ENCODE peak calls at places on chromosomes 12 and 14, in ten cellular contexts. One of them, this sample, is unnamed.

GRCh38 chr12:75812341-75813018 is 219.1 kb downstream of the PHLDA1 start:
- DNase-seq in IMR-90: peak
- DNase-seq in left ventricle myocardium inferior: no peak
- DNase-seq in SW 1271: no peak
- DNase-seq in uterus: peak
- DNase-seq in NCI-H1048: no peak
- DNase-seq in DMS53: peak
- DNase-seq in neural crest cell: no peak
- DNase-seq in activated naive CD4-positive, alpha-beta T cell: no peak
- DNase-seq in non-pigmented ciliary epithelial cell: no peak
- DNase-seq in this sample: no peak

GRCh38 chr12:25959069-25959961 is 833 bp downstream of the RASSF8 start:
- DNase-seq in IMR-90: peak
- DNase-seq in left ventricle myocardium inferior: peak
- DNase-seq in SW 1271: no peak
- DNase-seq in uterus: peak
- DNase-seq in NCI-H1048: no peak
- DNase-seq in DMS53: peak
- DNase-seq in neural crest cell: peak
- DNase-seq in activated naive CD4-positive, alpha-beta T cell: no peak
- DNase-seq in non-pigmented ciliary epithelial cell: peak
- DNase-seq in this sample: no peak

GRCh38 chr14:64292197-64292596 is 2.0 kb downstream of the ESR2 start:
- DNase-seq in IMR-90: no peak
- DNase-seq in left ventricle myocardium inferior: no peak
- DNase-seq in SW 1271: no peak
- DNase-seq in uterus: no peak
- DNase-seq in NCI-H1048: no peak
- DNase-seq in DMS53: no peak
- DNase-seq in neural crest cell: no peak
- DNase-seq in activated naive CD4-positive, alpha-beta T cell: no peak
- DNase-seq in non-pigmented ciliary epithelial cell: no peak
- DNase-seq in this sample: no peak

GRCh38 chr12:7498832-7499231 is 4.7 kb downstream of the CD163 start:
- DNase-seq in IMR-90: peak
- DNase-seq in left ventricle myocardium inferior: no peak
- DNase-seq in SW 1271: peak
- DNase-seq in uterus: no peak
- DNase-seq in NCI-H1048: no peak
- DNase-seq in DMS53: peak
- DNase-seq in neural crest cell: no peak
- DNase-seq in activated naive CD4-positive, alpha-beta T cell: no peak
- DNase-seq in non-pigmented ciliary epithelial cell: peak
- DNase-seq in this sample: no peak

GRCh38 chr12:6914246-6914947 is at the start of gene ENO2:
- DNase-seq in IMR-90: peak
- DNase-seq in left ventricle myocardium inferior: peak
- DNase-seq in SW 1271: no peak
- DNase-seq in uterus: peak
- DNase-seq in NCI-H1048: no peak
- DNase-seq in DMS53: peak
- DNase-seq in neural crest cell: no peak
- DNase-seq in activated naive CD4-positive, alpha-beta T cell: peak
- DNase-seq in non-pigmented ciliary epithelial cell: no peak
- DNase-seq in this sample: peak

GRCh38 chr14:33957299-33957698 is 6.4 kb upstream of the EGLN3 start:
- DNase-seq in IMR-90: no peak
- DNase-seq in left ventricle myocardium inferior: no peak
- DNase-seq in SW 1271: no peak
- DNase-seq in uterus: no peak
- DNase-seq in NCI-H1048: no peak
- DNase-seq in DMS53: no peak
- DNase-seq in neural crest cell: no peak
- DNase-seq in activated naive CD4-positive, alpha-beta T cell: no peak
- DNase-seq in non-pigmented ciliary epithelial cell: no peak
- DNase-seq in this sample: no peak

GRCh38 chr14:64806862-64807495 is 72.7 kb downstream of the SPTB start:
- DNase-seq in IMR-90: no peak
- DNase-seq in left ventricle myocardium inferior: no peak
- DNase-seq in SW 1271: no peak
- DNase-seq in uterus: no peak
- DNase-seq in NCI-H1048: no peak
- DNase-seq in DMS53: peak
- DNase-seq in neural crest cell: no peak
- DNase-seq in activated naive CD4-positive, alpha-beta T cell: no peak
- DNase-seq in non-pigmented ciliary epithelial cell: no peak
- DNase-seq in this sample: no peak

GRCh38 chr14:85531141-85531593 is 1.2 kb downstream of the FLRT2 start:
- DNase-seq in IMR-90: peak
- DNase-seq in left ventricle myocardium inferior: peak
- DNase-seq in SW 1271: no peak
- DNase-seq in uterus: peak
- DNase-seq in NCI-H1048: no peak
- DNase-seq in DMS53: peak
- DNase-seq in neural crest cell: peak
- DNase-seq in activated naive CD4-positive, alpha-beta T cell: no peak
- DNase-seq in non-pigmented ciliary epithelial cell: no peak
- DNase-seq in this sample: no peak

GRCh38 chr12:65668981-65669695 is 155.1 kb upstream of the HMGA2 start:
- DNase-seq in IMR-90: peak
- DNase-seq in left ventricle myocardium inferior: no peak
- DNase-seq in SW 1271: no peak
- DNase-seq in uterus: no peak
- DNase-seq in NCI-H1048: no peak
- DNase-seq in DMS53: no peak
- DNase-seq in neural crest cell: no peak
- DNase-seq in activated naive CD4-positive, alpha-beta T cell: no peak
- DNase-seq in non-pigmented ciliary epithelial cell: no peak
- DNase-seq in this sample: no peak

GRCh38 chr12:11693068-11693467 is 43.6 kb downstream of the ETV6 start:
- DNase-seq in IMR-90: no peak
- DNase-seq in left ventricle myocardium inferior: no peak
- DNase-seq in SW 1271: no peak
- DNase-seq in uterus: no peak
- DNase-seq in NCI-H1048: no peak
- DNase-seq in DMS53: no peak
- DNase-seq in neural crest cell: no peak
- DNase-seq in activated naive CD4-positive, alpha-beta T cell: no peak
- DNase-seq in non-pigmented ciliary epithelial cell: no peak
- DNase-seq in this sample: no peak

GRCh38 chr12:29566441-29566840 is 69.0 kb upstream of the OVCH1 start:
- DNase-seq in IMR-90: peak
- DNase-seq in left ventricle myocardium inferior: no peak
- DNase-seq in SW 1271: no peak
- DNase-seq in uterus: no peak
- DNase-seq in NCI-H1048: no peak
- DNase-seq in DMS53: peak
- DNase-seq in neural crest cell: no peak
- DNase-seq in activated naive CD4-positive, alpha-beta T cell: no peak
- DNase-seq in non-pigmented ciliary epithelial cell: peak
- DNase-seq in this sample: no peak

GRCh38 chr12:115710104-115710564 is 567.4 kb downstream of the MED13L start:
- DNase-seq in IMR-90: peak
- DNase-seq in left ventricle myocardium inferior: peak
- DNase-seq in SW 1271: no peak
- DNase-seq in uterus: peak
- DNase-seq in NCI-H1048: no peak
- DNase-seq in DMS53: peak
- DNase-seq in neural crest cell: no peak
- DNase-seq in activated naive CD4-positive, alpha-beta T cell: no peak
- DNase-seq in non-pigmented ciliary epithelial cell: peak
- DNase-seq in this sample: no peak

GRCh38 chr12:27434673-27435565 is 11.6 kb upstream of the SMCO2 start:
- DNase-seq in IMR-90: no peak
- DNase-seq in left ventricle myocardium inferior: no peak
- DNase-seq in SW 1271: no peak
- DNase-seq in uterus: no peak
- DNase-seq in NCI-H1048: no peak
- DNase-seq in DMS53: peak
- DNase-seq in neural crest cell: peak
- DNase-seq in activated naive CD4-positive, alpha-beta T cell: peak
- DNase-seq in non-pigmented ciliary epithelial cell: no peak
- DNase-seq in this sample: no peak

GRCh38 chr14:31261859-31262739 is 54.5 kb upstream of the HECTD1 start:
- DNase-seq in IMR-90: peak
- DNase-seq in left ventricle myocardium inferior: no peak
- DNase-seq in SW 1271: no peak
- DNase-seq in uterus: peak
- DNase-seq in NCI-H1048: peak
- DNase-seq in DMS53: peak
- DNase-seq in neural crest cell: no peak
- DNase-seq in activated naive CD4-positive, alpha-beta T cell: no peak
- DNase-seq in non-pigmented ciliary epithelial cell: no peak
- DNase-seq in this sample: no peak

GRCh38 chr12:9669534-9669933 is at the start of gene CLEC2D:
- DNase-seq in IMR-90: no peak
- DNase-seq in left ventricle myocardium inferior: no peak
- DNase-seq in SW 1271: no peak
- DNase-seq in uterus: no peak
- DNase-seq in NCI-H1048: no peak
- DNase-seq in DMS53: no peak
- DNase-seq in neural crest cell: no peak
- DNase-seq in activated naive CD4-positive, alpha-beta T cell: no peak
- DNase-seq in non-pigmented ciliary epithelial cell: no peak
- DNase-seq in this sample: no peak

GRCh38 chr14:95683793-95684192 is 2.4 kb upstream of the TCL1B start:
- DNase-seq in IMR-90: no peak
- DNase-seq in left ventricle myocardium inferior: no peak
- DNase-seq in SW 1271: no peak
- DNase-seq in uterus: no peak
- DNase-seq in NCI-H1048: no peak
- DNase-seq in DMS53: peak
- DNase-seq in neural crest cell: no peak
- DNase-seq in activated naive CD4-positive, alpha-beta T cell: no peak
- DNase-seq in non-pigmented ciliary epithelial cell: no peak
- DNase-seq in this sample: no peak

GRCh38 chr14:69008411-69008810 is 29.3 kb upstream of the ACTN1 start:
- DNase-seq in IMR-90: peak
- DNase-seq in left ventricle myocardium inferior: no peak
- DNase-seq in SW 1271: no peak
- DNase-seq in uterus: no peak
- DNase-seq in NCI-H1048: no peak
- DNase-seq in DMS53: no peak
- DNase-seq in neural crest cell: no peak
- DNase-seq in activated naive CD4-positive, alpha-beta T cell: no peak
- DNase-seq in non-pigmented ciliary epithelial cell: peak
- DNase-seq in this sample: no peak

GRCh38 chr12:120639771-120640721 is at the start of gene CABP1:
- DNase-seq in IMR-90: no peak
- DNase-seq in left ventricle myocardium inferior: no peak
- DNase-seq in SW 1271: no peak
- DNase-seq in uterus: no peak
- DNase-seq in NCI-H1048: no peak
- DNase-seq in DMS53: peak
- DNase-seq in neural crest cell: peak
- DNase-seq in activated naive CD4-positive, alpha-beta T cell: peak
- DNase-seq in non-pigmented ciliary epithelial cell: no peak
- DNase-seq in this sample: peak

GRCh38 chr14:67984274-67984673 is 164.7 kb downstream of the RAD51B start:
- DNase-seq in IMR-90: no peak
- DNase-seq in left ventricle myocardium inferior: no peak
- DNase-seq in SW 1271: no peak
- DNase-seq in uterus: no peak
- DNase-seq in NCI-H1048: no peak
- DNase-seq in DMS53: no peak
- DNase-seq in neural crest cell: no peak
- DNase-seq in activated naive CD4-positive, alpha-beta T cell: no peak
- DNase-seq in non-pigmented ciliary epithelial cell: no peak
- DNase-seq in this sample: no peak

GRCh38 chr14:82313889-82314288 is 780.2 kb upstream of the SEL1L start:
- DNase-seq in IMR-90: no peak
- DNase-seq in left ventricle myocardium inferior: no peak
- DNase-seq in SW 1271: no peak
- DNase-seq in uterus: no peak
- DNase-seq in NCI-H1048: no peak
- DNase-seq in DMS53: peak
- DNase-seq in neural crest cell: no peak
- DNase-seq in activated naive CD4-positive, alpha-beta T cell: no peak
- DNase-seq in non-pigmented ciliary epithelial cell: no peak
- DNase-seq in this sample: no peak

GRCh38 chr14:92930737-92931602 is 8.0 kb downstream of the CHGA start:
- DNase-seq in IMR-90: no peak
- DNase-seq in left ventricle myocardium inferior: no peak
- DNase-seq in SW 1271: no peak
- DNase-seq in uterus: no peak
- DNase-seq in NCI-H1048: no peak
- DNase-seq in DMS53: no peak
- DNase-seq in neural crest cell: no peak
- DNase-seq in activated naive CD4-positive, alpha-beta T cell: no peak
- DNase-seq in non-pigmented ciliary epithelial cell: no peak
- DNase-seq in this sample: no peak

GRCh38 chr12:93001407-93001806 is 72.3 kb upstream of the EEA1 start:
- DNase-seq in IMR-90: no peak
- DNase-seq in left ventricle myocardium inferior: no peak
- DNase-seq in SW 1271: no peak
- DNase-seq in uterus: no peak
- DNase-seq in NCI-H1048: no peak
- DNase-seq in DMS53: no peak
- DNase-seq in neural crest cell: no peak
- DNase-seq in activated naive CD4-positive, alpha-beta T cell: no peak
- DNase-seq in non-pigmented ciliary epithelial cell: no peak
- DNase-seq in this sample: no peak

GRCh38 chr12:126093911-126094310 is 1028.7 kb downstream of the AACS start:
- DNase-seq in IMR-90: no peak
- DNase-seq in left ventricle myocardium inferior: no peak
- DNase-seq in SW 1271: no peak
- DNase-seq in uterus: no peak
- DNase-seq in NCI-H1048: no peak
- DNase-seq in DMS53: peak
- DNase-seq in neural crest cell: peak
- DNase-seq in activated naive CD4-positive, alpha-beta T cell: no peak
- DNase-seq in non-pigmented ciliary epithelial cell: peak
- DNase-seq in this sample: no peak

GRCh38 chr12:4030938-4031702 is 157.9 kb upstream of the PARP11 start:
- DNase-seq in IMR-90: peak
- DNase-seq in left ventricle myocardium inferior: peak
- DNase-seq in SW 1271: peak
- DNase-seq in uterus: peak
- DNase-seq in NCI-H1048: peak
- DNase-seq in DMS53: peak
- DNase-seq in neural crest cell: peak
- DNase-seq in activated naive CD4-positive, alpha-beta T cell: peak
- DNase-seq in non-pigmented ciliary epithelial cell: peak
- DNase-seq in this sample: peak

GRCh38 chr12:90211017-90211416 is 502.4 kb upstream of the ATP2B1 start:
- DNase-seq in IMR-90: peak
- DNase-seq in left ventricle myocardium inferior: no peak
- DNase-seq in SW 1271: no peak
- DNase-seq in uterus: no peak
- DNase-seq in NCI-H1048: no peak
- DNase-seq in DMS53: peak
- DNase-seq in neural crest cell: no peak
- DNase-seq in activated naive CD4-positive, alpha-beta T cell: no peak
- DNase-seq in non-pigmented ciliary epithelial cell: peak
- DNase-seq in this sample: no peak

GRCh38 chr14:91985008-91985407 is 37.5 kb upstream of the FBLN5 start:
- DNase-seq in IMR-90: peak
- DNase-seq in left ventricle myocardium inferior: no peak
- DNase-seq in SW 1271: no peak
- DNase-seq in uterus: no peak
- DNase-seq in NCI-H1048: no peak
- DNase-seq in DMS53: no peak
- DNase-seq in neural crest cell: no peak
- DNase-seq in activated naive CD4-positive, alpha-beta T cell: no peak
- DNase-seq in non-pigmented ciliary epithelial cell: no peak
- DNase-seq in this sample: no peak